ENCODE peak calls at places on chromosomes 6 and 20, in eight cellular contexts. One of them, this sample, is unnamed.

GRCh38 chr20:22452442-22453011 is 131.8 kb downstream of the FOXA2 start:
- DNase-seq in heart left ventricle: no peak
- DNase-seq in IMR-90: no peak
- DNase-seq in mucosa of descending colon: no peak
- DNase-seq in astrocyte of the spinal cord: no peak
- DNase-seq in prostate gland: no peak
- DNase-seq in left ventricle myocardium inferior: no peak
- DNase-seq in mammary epithelial cell: no peak
- DNase-seq in this sample: no peak

GRCh38 chr6:7899889-7900213 is 10.7 kb downstream of the TXNDC5 start:
- DNase-seq in astrocyte of the spinal cord: no peak
- DNase-seq in left ventricle myocardium inferior: no peak
- DNase-seq in heart left ventricle: no peak
- DNase-seq in prostate gland: no peak
- DNase-seq in mammary epithelial cell: no peak
- DNase-seq in mucosa of descending colon: no peak
- DNase-seq in IMR-90: no peak
- DNase-seq in this sample: no peak

GRCh38 chr6:35691027-35691824 is 2.5 kb upstream of the FKBP5 start:
- DNase-seq in mammary epithelial cell: peak; percentile 35
- DNase-seq in mucosa of descending colon: peak; percentile 79
- DNase-seq in heart left ventricle: peak; percentile 83
- DNase-seq in astrocyte of the spinal cord: no peak
- DNase-seq in IMR-90: peak; percentile 44
- DNase-seq in prostate gland: peak; percentile 92
- DNase-seq in left ventricle myocardium inferior: peak; percentile 89
- DNase-seq in this sample: no peak

GRCh38 chr6:156564128-156564806 is 212.9 kb upstream of the ARID1B start:
- DNase-seq in IMR-90: peak; percentile 53
- DNase-seq in prostate gland: peak; percentile 78
- DNase-seq in heart left ventricle: peak; percentile 89
- DNase-seq in mucosa of descending colon: peak; percentile 74
- DNase-seq in astrocyte of the spinal cord: peak; percentile 65
- DNase-seq in mammary epithelial cell: peak; percentile 36
- DNase-seq in left ventricle myocardium inferior: peak; percentile 78
- DNase-seq in this sample: peak; percentile 18

GRCh38 chr20:5608104-5608447 is 142.1 kb upstream of the SHLD1 start:
- DNase-seq in mucosa of descending colon: no peak
- DNase-seq in left ventricle myocardium inferior: no peak
- DNase-seq in heart left ventricle: no peak
- DNase-seq in IMR-90: no peak
- DNase-seq in prostate gland: no peak
- DNase-seq in astrocyte of the spinal cord: no peak
- DNase-seq in mammary epithelial cell: no peak
- DNase-seq in this sample: no peak

GRCh38 chr6:136987526-136987925 is 57.2 kb downstream of the IL20RA start:
- DNase-seq in left ventricle myocardium inferior: no peak
- DNase-seq in IMR-90: no peak
- DNase-seq in mucosa of descending colon: no peak
- DNase-seq in mammary epithelial cell: no peak
- DNase-seq in astrocyte of the spinal cord: no peak
- DNase-seq in prostate gland: no peak
- DNase-seq in heart left ventricle: no peak
- DNase-seq in this sample: no peak

GRCh38 chr6:13953061-13953705 is 28.4 kb downstream of the RNF182 start:
- DNase-seq in heart left ventricle: no peak
- DNase-seq in mucosa of descending colon: no peak
- DNase-seq in astrocyte of the spinal cord: peak; percentile 38
- DNase-seq in mammary epithelial cell: peak; percentile 66
- DNase-seq in IMR-90: peak; percentile 51
- DNase-seq in prostate gland: no peak
- DNase-seq in left ventricle myocardium inferior: no peak
- DNase-seq in this sample: peak; percentile 16

GRCh38 chr6:10194816-10195639 is 219.8 kb downstream of the TFAP2A start:
- DNase-seq in left ventricle myocardium inferior: no peak
- DNase-seq in heart left ventricle: no peak
- DNase-seq in prostate gland: no peak
- DNase-seq in IMR-90: no peak
- DNase-seq in mucosa of descending colon: no peak
- DNase-seq in astrocyte of the spinal cord: no peak
- DNase-seq in mammary epithelial cell: peak; percentile 13
- DNase-seq in this sample: no peak

GRCh38 chr6:41159415-41160082 is 3.4 kb downstream of the TREM2 start:
- DNase-seq in heart left ventricle: no peak
- DNase-seq in prostate gland: no peak
- DNase-seq in left ventricle myocardium inferior: no peak
- DNase-seq in mammary epithelial cell: no peak
- DNase-seq in mucosa of descending colon: no peak
- DNase-seq in astrocyte of the spinal cord: no peak
- DNase-seq in IMR-90: peak; percentile 23
- DNase-seq in this sample: no peak

GRCh38 chr20:45470939-45471338 is 1.4 kb downstream of the WFDC2 start:
- DNase-seq in mucosa of descending colon: no peak
- DNase-seq in IMR-90: no peak
- DNase-seq in left ventricle myocardium inferior: no peak
- DNase-seq in mammary epithelial cell: no peak
- DNase-seq in prostate gland: no peak
- DNase-seq in astrocyte of the spinal cord: no peak
- DNase-seq in heart left ventricle: no peak
- DNase-seq in this sample: no peak

GRCh38 chr20:53040678-53041674 is 68.8 kb downstream of the TSHZ2 start:
- DNase-seq in astrocyte of the spinal cord: no peak
- DNase-seq in prostate gland: no peak
- DNase-seq in mucosa of descending colon: peak; percentile 41
- DNase-seq in IMR-90: no peak
- DNase-seq in heart left ventricle: peak; percentile 53
- DNase-seq in mammary epithelial cell: peak; percentile 64
- DNase-seq in left ventricle myocardium inferior: no peak
- DNase-seq in this sample: no peak

GRCh38 chr20:25087186-25087929 is 5.4 kb upstream of the VSX1 start:
- DNase-seq in left ventricle myocardium inferior: no peak
- DNase-seq in prostate gland: no peak
- DNase-seq in mammary epithelial cell: no peak
- DNase-seq in IMR-90: no peak
- DNase-seq in astrocyte of the spinal cord: no peak
- DNase-seq in heart left ventricle: no peak
- DNase-seq in mucosa of descending colon: no peak
- DNase-seq in this sample: no peak

GRCh38 chr6:7540595-7540994 is 876 bp upstream of the DSP start:
- DNase-seq in heart left ventricle: peak; percentile 73
- DNase-seq in IMR-90: no peak
- DNase-seq in astrocyte of the spinal cord: no peak
- DNase-seq in left ventricle myocardium inferior: peak; percentile 40
- DNase-seq in mammary epithelial cell: no peak
- DNase-seq in mucosa of descending colon: no peak
- DNase-seq in prostate gland: no peak
- DNase-seq in this sample: no peak

GRCh38 chr6:32522302-32523047 is 7.6 kb downstream of the HLA-DRB5 start:
- DNase-seq in astrocyte of the spinal cord: no peak
- DNase-seq in prostate gland: no peak
- DNase-seq in mammary epithelial cell: no peak
- DNase-seq in heart left ventricle: no peak
- DNase-seq in left ventricle myocardium inferior: no peak
- DNase-seq in IMR-90: no peak
- DNase-seq in mucosa of descending colon: no peak
- DNase-seq in this sample: no peak

GRCh38 chr6:13924146-13924948 is 405 bp upstream of the RNF182 start:
- DNase-seq in mucosa of descending colon: no peak
- DNase-seq in astrocyte of the spinal cord: peak; percentile 68
- DNase-seq in prostate gland: peak; percentile 15
- DNase-seq in left ventricle myocardium inferior: peak; percentile 25
- DNase-seq in heart left ventricle: peak; percentile 68
- DNase-seq in mammary epithelial cell: no peak
- DNase-seq in IMR-90: peak; percentile 36
- DNase-seq in this sample: no peak

GRCh38 chr6:167554854-167555253 is 230.0 kb downstream of the TTLL2 start:
- DNase-seq in mammary epithelial cell: no peak
- DNase-seq in prostate gland: no peak
- DNase-seq in mucosa of descending colon: no peak
- DNase-seq in astrocyte of the spinal cord: no peak
- DNase-seq in left ventricle myocardium inferior: no peak
- DNase-seq in heart left ventricle: no peak
- DNase-seq in IMR-90: no peak
- DNase-seq in this sample: no peak

GRCh38 chr6:25100288-25100687 is 164.5 kb upstream of the RIPOR2 start:
- DNase-seq in left ventricle myocardium inferior: no peak
- DNase-seq in astrocyte of the spinal cord: no peak
- DNase-seq in IMR-90: peak; percentile 60
- DNase-seq in mucosa of descending colon: no peak
- DNase-seq in mammary epithelial cell: peak; percentile 16
- DNase-seq in heart left ventricle: no peak
- DNase-seq in prostate gland: no peak
- DNase-seq in this sample: no peak

GRCh38 chr20:408843-409696 is 971 bp downstream of the RBCK1 start:
- DNase-seq in heart left ventricle: no peak
- DNase-seq in left ventricle myocardium inferior: no peak
- DNase-seq in astrocyte of the spinal cord: no peak
- DNase-seq in IMR-90: no peak
- DNase-seq in prostate gland: no peak
- DNase-seq in mucosa of descending colon: no peak
- DNase-seq in mammary epithelial cell: no peak
- DNase-seq in this sample: no peak

GRCh38 chr6:83092756-83093399 is 25.4 kb downstream of the DOP1A start:
- DNase-seq in prostate gland: no peak
- DNase-seq in astrocyte of the spinal cord: no peak
- DNase-seq in mammary epithelial cell: peak; percentile 42
- DNase-seq in left ventricle myocardium inferior: no peak
- DNase-seq in heart left ventricle: no peak
- DNase-seq in IMR-90: peak; percentile 78
- DNase-seq in mucosa of descending colon: no peak
- DNase-seq in this sample: no peak

GRCh38 chr6:83096791-83097190 is 29.3 kb downstream of the DOP1A start:
- DNase-seq in left ventricle myocardium inferior: no peak
- DNase-seq in prostate gland: no peak
- DNase-seq in IMR-90: peak; percentile 32
- DNase-seq in mammary epithelial cell: peak; percentile 8
- DNase-seq in mucosa of descending colon: no peak
- DNase-seq in astrocyte of the spinal cord: peak; percentile 25
- DNase-seq in heart left ventricle: no peak
- DNase-seq in this sample: no peak

GRCh38 chr6:83097204-83097603 is 29.7 kb downstream of the DOP1A start:
- DNase-seq in astrocyte of the spinal cord: no peak
- DNase-seq in mucosa of descending colon: no peak
- DNase-seq in prostate gland: no peak
- DNase-seq in IMR-90: no peak
- DNase-seq in heart left ventricle: no peak
- DNase-seq in left ventricle myocardium inferior: no peak
- DNase-seq in mammary epithelial cell: no peak
- DNase-seq in this sample: no peak

GRCh38 chr6:83097675-83098074 is 30.2 kb downstream of the DOP1A start:
- DNase-seq in left ventricle myocardium inferior: no peak
- DNase-seq in astrocyte of the spinal cord: no peak
- DNase-seq in IMR-90: no peak
- DNase-seq in mucosa of descending colon: no peak
- DNase-seq in heart left ventricle: no peak
- DNase-seq in mammary epithelial cell: no peak
- DNase-seq in prostate gland: no peak
- DNase-seq in this sample: no peak

GRCh38 chr6:83098589-83098988 is 31.1 kb downstream of the DOP1A start:
- DNase-seq in mammary epithelial cell: no peak
- DNase-seq in astrocyte of the spinal cord: no peak
- DNase-seq in heart left ventricle: no peak
- DNase-seq in mucosa of descending colon: no peak
- DNase-seq in IMR-90: no peak
- DNase-seq in prostate gland: no peak
- DNase-seq in left ventricle myocardium inferior: no peak
- DNase-seq in this sample: no peak
- H3K4me3 ChIP-seq in mammary epithelial cell: no peak overlapping the region
- H3K4me3 ChIP-seq in astrocyte of the spinal cord: no peak overlapping the region
- H3K4me3 ChIP-seq in heart left ventricle: no peak overlapping the region
- H3K4me3 ChIP-seq in mucosa of descending colon: no peak overlapping the region
- H3K4me3 ChIP-seq in IMR-90: no peak overlapping the region
- H3K4me3 ChIP-seq in prostate gland: no peak overlapping the region
- H3K4me3 ChIP-seq in left ventricle myocardium inferior: no peak overlapping the region
- H3K4me3 ChIP-seq in this sample: no peak overlapping the region

GRCh38 chr20:55417797-55418196 is 587.5 kb downstream of the CBLN4 start:
- DNase-seq in prostate gland: no peak
- DNase-seq in heart left ventricle: no peak
- DNase-seq in left ventricle myocardium inferior: no peak
- DNase-seq in mammary epithelial cell: no peak
- DNase-seq in mucosa of descending colon: no peak
- DNase-seq in astrocyte of the spinal cord: no peak
- DNase-seq in IMR-90: no peak
- DNase-seq in this sample: no peak

GRCh38 chr20:55415567-55416142 is 589.7 kb downstream of the CBLN4 start:
- DNase-seq in left ventricle myocardium inferior: no peak
- DNase-seq in mammary epithelial cell: peak; percentile 45
- DNase-seq in mucosa of descending colon: no peak
- DNase-seq in IMR-90: no peak
- DNase-seq in heart left ventricle: no peak
- DNase-seq in astrocyte of the spinal cord: no peak
- DNase-seq in prostate gland: no peak
- DNase-seq in this sample: no peak
- TF ChIP-seq CTCF in left ventricle myocardium inferior: peak; percentile 44
- TF ChIP-seq CTCF in mammary epithelial cell: peak; percentile 61
- TF ChIP-seq CTCF in mucosa of descending colon: no peak
- TF ChIP-seq CTCF in IMR-90: no peak
- TF ChIP-seq CTCF in heart left ventricle: peak; percentile 12
- TF ChIP-seq CTCF in astrocyte of the spinal cord: no peak
- TF ChIP-seq CTCF in prostate gland: peak; percentile 25
- TF ChIP-seq CTCF in this sample: no peak

DNA sequence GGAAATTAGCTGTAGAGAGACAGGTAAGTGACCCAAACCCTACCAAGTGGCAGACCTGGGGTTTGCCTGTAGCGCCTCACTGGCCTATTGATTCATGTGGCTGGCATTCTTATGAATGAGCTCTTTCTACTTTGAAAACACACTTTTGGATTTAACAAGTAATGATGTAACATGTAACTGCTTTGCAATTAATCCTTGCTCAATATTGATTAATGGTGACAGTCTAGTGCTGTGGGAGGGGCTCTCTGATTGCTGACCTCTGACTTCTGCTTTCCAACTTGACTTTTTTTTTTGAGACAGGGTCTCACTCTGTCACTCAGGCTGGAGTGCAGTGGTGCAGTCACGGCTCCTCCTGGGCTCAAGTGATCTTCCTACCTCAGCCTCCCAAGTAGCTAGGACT is 82.7 kb downstream of the TIAM2 start:
- DNase-seq in IMR-90: no peak
- DNase-seq in left ventricle myocardium inferior: no peak
- DNase-seq in prostate gland: no peak
- DNase-seq in mucosa of descending colon: no peak
- DNase-seq in heart left ventricle: no peak
- DNase-seq in astrocyte of the spinal cord: no peak
- DNase-seq in mammary epithelial cell: no peak
- DNase-seq in this sample: no peak
- H3K4me3 ChIP-seq in IMR-90: no peak overlapping the region
- H3K4me3 ChIP-seq in left ventricle myocardium inferior: no peak overlapping the region
- H3K4me3 ChIP-seq in prostate gland: no peak overlapping the region
- H3K4me3 ChIP-seq in mucosa of descending colon: no peak overlapping the region
- H3K4me3 ChIP-seq in heart left ventricle: no peak overlapping the region
- H3K4me3 ChIP-seq in astrocyte of the spinal cord: no peak overlapping the region
- H3K4me3 ChIP-seq in mammary epithelial cell: no peak overlapping the region
- H3K4me3 ChIP-seq in this sample: no peak overlapping the region

GRCh38 chr6:44100088-44100550 is 27.1 kb downstream of the MRPL14 start:
- DNase-seq in astrocyte of the spinal cord: peak; percentile 22
- DNase-seq in left ventricle myocardium inferior: no peak
- DNase-seq in heart left ventricle: no peak
- DNase-seq in IMR-90: peak; percentile 37
- DNase-seq in mucosa of descending colon: no peak
- DNase-seq in prostate gland: no peak
- DNase-seq in mammary epithelial cell: no peak
- DNase-seq in this sample: no peak
- TF ChIP-seq CTCF in astrocyte of the spinal cord: peak; percentile 82
- TF ChIP-seq CTCF in left ventricle myocardium inferior: peak; percentile 70
- TF ChIP-seq CTCF in heart left ventricle: peak; percentile 61
- TF ChIP-seq CTCF in IMR-90: peak; percentile 58
- TF ChIP-seq CTCF in mucosa of descending colon: no peak
- TF ChIP-seq CTCF in prostate gland: no peak
- TF ChIP-seq CTCF in mammary epithelial cell: peak; percentile 70
- TF ChIP-seq CTCF in this sample: peak; percentile 83